ENCODE peak calls at places on chromosomes 12 and 14, in four cellular contexts. O is iris pigment epithelial cell, W is mammary epithelial cell, N is SK-N-MC. K is an unnamed sample.

GRCh38 chr12:47854531-47854930 is 34.8 kb upstream of the HDAC7 start:
- DNase-seq in O (no peak), W (no peak), N (no peak), K (no peak)

GRCh38 chr12:6963016-6963731 is 7.3 kb downstream of the PHB2 start:
- DNase-seq in O (no peak), W (peak), N (no peak), K (no peak)

GRCh38 chr14:90567991-90568390 is 171.2 kb downstream of the CALM1 start:
- DNase-seq in O (no peak), W (no peak), N (no peak), K (no peak)

GRCh38 chr12:104680070-104680469 is 223.3 kb downstream of the CHST11 start:
- DNase-seq in O (no peak), W (no peak), N (no peak), K (no peak)

GRCh38 chr14:71321556-71322315 is 414.5 kb downstream of the PCNX1 start:
- DNase-seq in O (peak), W (peak), N (no peak), K (no peak)

GRCh38 chr12:128783129-128783574 is 40.6 kb downstream of the SLC15A4 start:
- DNase-seq in O (peak), W (no peak), N (no peak), K (no peak)

GRCh38 chr14:100900837-100901390 is 2.6 kb downstream of the RTL1 start:
- DNase-seq in O (no peak), W (no peak), N (no peak), K (no peak)

GRCh38 chr12:127389923-127390322 is 877.0 kb upstream of the TMEM132C start:
- DNase-seq in O (peak), W (peak), N (no peak), K (no peak)

GRCh38 chr12:113052326-113052725 is 4.2 kb upstream of the DTX1 start:
- DNase-seq in O (no peak), W (no peak), N (no peak), K (no peak)

GRCh38 chr12:57055834-57056233 is 5.9 kb upstream of the MYO1A start:
- DNase-seq in O (no peak), W (no peak), N (no peak), K (no peak)

GRCh38 chr12:7638064-7638763 is 27.5 kb downstream of the APOBEC1 start:
- DNase-seq in O (no peak), W (no peak), N (no peak), K (no peak)

GRCh38 chr12:78494911-78495310 is 369.7 kb upstream of the SYT1 start:
- DNase-seq in O (peak), W (peak), N (no peak), K (no peak)

GRCh38 chr12:114817491-114818440 is 133.8 kb upstream of the TBX3 start:
- DNase-seq in O (no peak), W (no peak), N (no peak), K (no peak)

GRCh38 chr14:49774111-49774510 is 6.2 kb downstream of the KLHDC2 start:
- DNase-seq in O (no peak), W (no peak), N (no peak), K (no peak)

GRCh38 chr14:74571901-74572828 is 39.9 kb downstream of the LTBP2 start:
- DNase-seq in O (peak), W (peak), N (no peak), K (peak)

GRCh38 chr12:124938606-124939427 is 24.4 kb upstream of the UBC start:
- DNase-seq in O (peak), W (peak), N (no peak), K (no peak)

GRCh38 chr14:32939254-32940065 is 781 bp downstream of the NPAS3 start:
- DNase-seq in O (peak), W (peak), N (no peak), K (no peak)

GRCh38 chr12:57175428-57176138 is 28.2 kb upstream of the LRP1-AS start:
- DNase-seq in O (peak), W (peak), N (no peak), K (no peak)

GRCh38 chr12:6067152-6067916 is 57.1 kb downstream of the VWF start:
- DNase-seq in O (no peak), W (no peak), N (no peak), K (no peak)

GRCh38 chr14:76705214-76705613 is 56.1 kb upstream of the VASH1 start:
- DNase-seq in O (no peak), W (no peak), N (no peak), K (no peak)

GRCh38 chr14:24092110-24092959 is 1.8 kb upstream of the PCK2 start:
- DNase-seq in O (no peak), W (no peak), N (no peak), K (no peak)

GRCh38 chr14:67045440-67045839 is 143.8 kb upstream of the GARIN2 start:
- DNase-seq in O (no peak), W (no peak), N (no peak), K (no peak)

GRCh38 chr12:30691122-30691879 is 4.4 kb downstream of the IPO8 start:
- DNase-seq in O (peak), W (peak), N (no peak), K (no peak)

GRCh38 chr12:71938728-71939385 is at the start of gene TPH2:
- DNase-seq in O (peak), W (peak), N (peak), K (no peak)

K was measured in SIG-M5.